ENCODE peak calls at places on chromosomes 7 and 10, in ten cellular contexts. One of them, this sample, is unnamed.
A peak's percentile ranks its signal among the peaks of the same experiment; 100 is the strongest.

GRCh38 chr7:51430480-51431086 is 114.0 kb upstream of the COBL start:
- DNase-seq in NCI-H774: peak; percentile 69
- DNase-seq in midbrain: peak; percentile 71
- DNase-seq in KBM-7: peak; percentile 57
- DNase-seq in osteocyte: no peak
- DNase-seq in pulmonary artery endothelial cell: no peak
- DNase-seq in kidney tubule cell: peak; percentile 52
- DNase-seq in fibroblast of mammary gland: peak; percentile 34
- DNase-seq in mesothelial cell of epicardium: peak; percentile 74
- DNase-seq in cardiac muscle cell: peak; percentile 51
- DNase-seq in this sample: no peak

GRCh38 chr7:69695998-69696657 is 97.9 kb downstream of the AUTS2 start:
- DNase-seq in NCI-H774: no peak
- DNase-seq in midbrain: no peak
- DNase-seq in KBM-7: peak; percentile 43
- DNase-seq in osteocyte: no peak
- DNase-seq in pulmonary artery endothelial cell: no peak
- DNase-seq in kidney tubule cell: no peak
- DNase-seq in fibroblast of mammary gland: no peak
- DNase-seq in mesothelial cell of epicardium: no peak
- DNase-seq in cardiac muscle cell: no peak
- DNase-seq in this sample: peak; percentile 35

GRCh38 chr7:45576249-45576929 is 2.2 kb downstream of the ADCY1 start:
- DNase-seq in NCI-H774: no peak
- DNase-seq in midbrain: no peak
- DNase-seq in KBM-7: no peak
- DNase-seq in osteocyte: no peak
- DNase-seq in pulmonary artery endothelial cell: no peak
- DNase-seq in kidney tubule cell: no peak
- DNase-seq in fibroblast of mammary gland: peak; percentile 11
- DNase-seq in mesothelial cell of epicardium: no peak
- DNase-seq in cardiac muscle cell: peak; percentile 78
- DNase-seq in this sample: no peak

GRCh38 chr7:17132726-17133125 is 165.7 kb upstream of the AHR start:
- DNase-seq in NCI-H774: no peak
- DNase-seq in midbrain: no peak
- DNase-seq in KBM-7: no peak
- DNase-seq in osteocyte: no peak
- DNase-seq in pulmonary artery endothelial cell: no peak
- DNase-seq in kidney tubule cell: peak; percentile 13
- DNase-seq in fibroblast of mammary gland: peak; percentile 84
- DNase-seq in mesothelial cell of epicardium: no peak
- DNase-seq in cardiac muscle cell: no peak
- DNase-seq in this sample: no peak

GRCh38 chr10:116772901-116773300 is 30.5 kb upstream of the HSPA12A start:
- DNase-seq in NCI-H774: no peak
- DNase-seq in midbrain: no peak
- DNase-seq in KBM-7: no peak
- DNase-seq in osteocyte: no peak
- DNase-seq in pulmonary artery endothelial cell: no peak
- DNase-seq in kidney tubule cell: no peak
- DNase-seq in fibroblast of mammary gland: no peak
- DNase-seq in mesothelial cell of epicardium: no peak
- DNase-seq in cardiac muscle cell: no peak
- DNase-seq in this sample: no peak

GRCh38 chr7:127943541-127944521 is 87.4 kb downstream of the LRRC4 start:
- DNase-seq in NCI-H774: peak; percentile 43
- DNase-seq in midbrain: peak; percentile 83
- DNase-seq in KBM-7: no peak
- DNase-seq in osteocyte: no peak
- DNase-seq in pulmonary artery endothelial cell: no peak
- DNase-seq in kidney tubule cell: no peak
- DNase-seq in fibroblast of mammary gland: peak; percentile 56
- DNase-seq in mesothelial cell of epicardium: peak; percentile 62
- DNase-seq in cardiac muscle cell: peak; percentile 85
- DNase-seq in this sample: no peak

GRCh38 chr7:131087756-131088658 is 239.7 kb upstream of the MKLN1 start:
- DNase-seq in NCI-H774: no peak
- DNase-seq in midbrain: no peak
- DNase-seq in KBM-7: no peak
- DNase-seq in osteocyte: no peak
- DNase-seq in pulmonary artery endothelial cell: no peak
- DNase-seq in kidney tubule cell: peak; percentile 70
- DNase-seq in fibroblast of mammary gland: peak; percentile 23
- DNase-seq in mesothelial cell of epicardium: no peak
- DNase-seq in cardiac muscle cell: no peak
- DNase-seq in this sample: no peak

GRCh38 chr7:45193868-45194267 is 36.3 kb downstream of the RAMP3 start:
- DNase-seq in NCI-H774: no peak
- DNase-seq in midbrain: no peak
- DNase-seq in KBM-7: no peak
- DNase-seq in osteocyte: no peak
- DNase-seq in pulmonary artery endothelial cell: no peak
- DNase-seq in kidney tubule cell: no peak
- DNase-seq in fibroblast of mammary gland: no peak
- DNase-seq in mesothelial cell of epicardium: no peak
- DNase-seq in cardiac muscle cell: no peak
- DNase-seq in this sample: no peak

GRCh38 chr7:77570330-77571011 is 33.4 kb downstream of the PTPN12 start:
- DNase-seq in NCI-H774: no peak
- DNase-seq in midbrain: peak; percentile 62
- DNase-seq in KBM-7: peak; percentile 38
- DNase-seq in osteocyte: no peak
- DNase-seq in pulmonary artery endothelial cell: peak; percentile 5
- DNase-seq in kidney tubule cell: peak; percentile 87
- DNase-seq in fibroblast of mammary gland: peak; percentile 74
- DNase-seq in mesothelial cell of epicardium: no peak
- DNase-seq in cardiac muscle cell: peak; percentile 74
- DNase-seq in this sample: no peak

GRCh38 chr7:130566168-130566897 is 74.4 kb downstream of the MEST start:
- DNase-seq in NCI-H774: no peak
- DNase-seq in midbrain: no peak
- DNase-seq in KBM-7: no peak
- DNase-seq in osteocyte: no peak
- DNase-seq in pulmonary artery endothelial cell: peak; percentile 80
- DNase-seq in kidney tubule cell: no peak
- DNase-seq in fibroblast of mammary gland: peak; percentile 50
- DNase-seq in mesothelial cell of epicardium: no peak
- DNase-seq in cardiac muscle cell: peak; percentile 98
- DNase-seq in this sample: no peak

GRCh38 chr7:133011746-133012145 is 70.1 kb downstream of the CHCHD3 start:
- DNase-seq in NCI-H774: no peak
- DNase-seq in midbrain: no peak
- DNase-seq in KBM-7: no peak
- DNase-seq in osteocyte: no peak
- DNase-seq in pulmonary artery endothelial cell: no peak
- DNase-seq in kidney tubule cell: no peak
- DNase-seq in fibroblast of mammary gland: no peak
- DNase-seq in mesothelial cell of epicardium: no peak
- DNase-seq in cardiac muscle cell: no peak
- DNase-seq in this sample: no peak

GRCh38 chr7:95608344-95609173 is 12.2 kb upstream of the PDK4 start:
- DNase-seq in NCI-H774: peak; percentile 13
- DNase-seq in midbrain: peak; percentile 81
- DNase-seq in KBM-7: peak; percentile 87
- DNase-seq in osteocyte: peak; percentile 89
- DNase-seq in pulmonary artery endothelial cell: peak; percentile 87
- DNase-seq in kidney tubule cell: peak; percentile 96
- DNase-seq in fibroblast of mammary gland: peak; percentile 99
- DNase-seq in mesothelial cell of epicardium: no peak
- DNase-seq in cardiac muscle cell: peak; percentile 100
- DNase-seq in this sample: peak; percentile 97

GRCh38 chr10:97597778-97598177 is 8.3 kb downstream of the C10orf62 start:
- DNase-seq in NCI-H774: no peak
- DNase-seq in midbrain: no peak
- DNase-seq in KBM-7: no peak
- DNase-seq in osteocyte: no peak
- DNase-seq in pulmonary artery endothelial cell: no peak
- DNase-seq in kidney tubule cell: peak; percentile 43
- DNase-seq in fibroblast of mammary gland: no peak
- DNase-seq in mesothelial cell of epicardium: no peak
- DNase-seq in cardiac muscle cell: no peak
- DNase-seq in this sample: no peak